ENCODE peak calls at places on chromosomes 3 and 15, in six cellular contexts. Z is NCI-H1105, D is endothelial cell, J is ACHN, A is NCI-H526 treated with DMSO at 0.1 percent for 48 hours, F is kidney epithelial cell. U is an unnamed sample.

GRCh38 chr3:111601810-111602209 is 6.7 kb upstream of the ZBED2 start:
- DNase-seq in Z (no peak), D (no peak), J (no peak), A (no peak), F (no peak), U (no peak)

GRCh38 chr3:41126475-41126874 is 72.8 kb upstream of the CTNNB1 start:
- DNase-seq in Z (no peak), D (no peak), J (no peak), A (no peak), F (no peak), U (no peak)

GRCh38 chr3:169659858-169660614 is 3.5 kb downstream of the MECOM start:
- DNase-seq in Z (no peak), D (peak; percentile 5), J (no peak), A (no peak), F (no peak), U (no peak)

GRCh38 chr15:38660726-38661125 is 96.1 kb upstream of the RASGRP1 start:
- DNase-seq in Z (no peak), D (no peak), J (no peak), A (no peak), F (no peak), U (no peak)

GRCh38 chr15:99009741-99010370 is 2.3 kb upstream of the PGPEP1L start:
- DNase-seq in Z (no peak), D (no peak), J (no peak), A (no peak), F (no peak), U (no peak)

GRCh38 chr3:177561365-177561764 is 364.1 kb upstream of the TBL1XR1 start:
- DNase-seq in Z (no peak), D (no peak), J (no peak), A (no peak), F (no peak), U (no peak)

GRCh38 chr3:196120291-196120951 is 38.5 kb upstream of the TFRC start:
- DNase-seq in Z (no peak), D (no peak), J (no peak), A (no peak), F (no peak), U (no peak)

GRCh38 chr15:39574416-39574815 is 6.5 kb upstream of the THBS1 start:
- DNase-seq in Z (no peak), D (no peak), J (no peak), A (no peak), F (no peak), U (no peak)

GRCh38 chr3:72100062-72100511 is 315.1 kb upstream of the PROK2 start:
- DNase-seq in Z (no peak), D (no peak), J (no peak), A (no peak), F (no peak), U (no peak)

GRCh38 chr3:134083626-134084229 is 54.0 kb upstream of the SLCO2A1 start:
- DNase-seq in Z (no peak), D (no peak), J (no peak), A (no peak), F (no peak), U (no peak)

GRCh38 chr3:151630938-151631417 is 102.7 kb upstream of the AADACL2 start:
- DNase-seq in Z (no peak), D (no peak), J (no peak), A (no peak), F (peak; percentile 21), U (peak; percentile 65)

GRCh38 chr3:184227481-184227935 is 1.9 kb upstream of the VWA5B2 start:
- DNase-seq in Z (peak; percentile 52), D (peak; percentile 57), J (peak; percentile 36), A (peak; percentile 9), F (no peak), U (no peak)

GRCh38 chr3:43035801-43036340 is 56.8 kb downstream of the GASK1A start:
- DNase-seq in Z (no peak), D (no peak), J (no peak), A (no peak), F (no peak), U (no peak)

GRCh38 chr15:64134322-64134829 is 17.2 kb upstream of the SNX22 start:
- DNase-seq in Z (no peak), D (no peak), J (no peak), A (no peak), F (no peak), U (no peak)

GRCh38 chr15:63246691-63247464 is 30.5 kb upstream of the APH1B start:
- DNase-seq in Z (no peak), D (no peak), J (no peak), A (no peak), F (no peak), U (no peak)

GRCh38 chr3:186646106-186646505 is 5.9 kb downstream of the FETUB start:
- DNase-seq in Z (no peak), D (no peak), J (no peak), A (no peak), F (no peak), U (no peak)

GRCh38 chr3:20561166-20561565 is 375.2 kb upstream of the SGO1 start:
- DNase-seq in Z (no peak), D (no peak), J (no peak), A (no peak), F (no peak), U (no peak)

GRCh38 chr3:122271246-122271898 is 53.7 kb upstream of the CSTA start:
- DNase-seq in Z (no peak), D (no peak), J (no peak), A (no peak), F (no peak), U (no peak)